ENCODE peak calls at places on chromosome 18, in nine cellular contexts. X is PC-3; M is heart right ventricle; Z is activated T-cell treated with anti-CD3 and anti-CD28 coated beads, Interleukin-2, amount 50 U/mL, for 72 hours; Q is activated CD8-positive, alpha-beta memory T cell treated with anti-CD3 and anti-CD28 coated beads, Interleukin-2, amount 10 ng/mL, durations not matched to agents 7 days and 5 days; F is lower lobe of right lung; O is stimulated activated naive CD8-positive, alpha-beta T cell treated with anti-CD3 and anti-CD28 coated beads, Interleukin-15, Interleukin-2, amounts not matched to agents 100 U/mL and 50 U/mL, for 24 hours; N is right cardiac atrium; L is left lung. C is an unnamed sample.

GRCh38 chr18:8800041-8800441 is 94.7 kb downstream of the MTCL1 start:
- ATAC-seq in X (no peak), M (no peak), Z (no peak), Q (no peak), F (no peak), O (no peak), N (peak), L (no peak), C (peak)

GRCh38 chr18:70250781-70251180 is 38.1 kb upstream of the SOCS6 start:
- ATAC-seq in X (no peak), M (no peak), Z (no peak), Q (no peak), F (no peak), O (no peak), N (no peak), L (no peak), C (no peak)

GRCh38 chr18:29651121-29651675 is 1391.3 kb downstream of the DSC3 start:
- ATAC-seq in X (no peak), M (no peak), Z (no peak), Q (no peak), F (no peak), O (no peak), N (no peak), L (no peak), C (no peak)

GRCh38 chr18:13273800-13274199 is 55.2 kb downstream of the LDLRAD4 start:
- ATAC-seq in X (no peak), M (no peak), Z (peak), Q (peak), F (no peak), O (peak), N (no peak), L (no peak), C (no peak)

GRCh38 chr18:44729631-44730101 is 49.0 kb downstream of the SETBP1 start:
- ATAC-seq in X (no peak), M (no peak), Z (peak), Q (peak), F (peak), O (peak), N (no peak), L (peak), C (no peak)

GRCh38 chr18:32040936-32041335 is 22.3 kb downstream of the RNF125 start:
- ATAC-seq in X (no peak), M (peak), Z (peak), Q (peak), F (peak), O (peak), N (no peak), L (no peak), C (no peak)

GRCh38 chr18:37322497-37323035 is 243.0 kb downstream of the CELF4 start:
- ATAC-seq in X (peak), M (peak), Z (peak), Q (peak), F (peak), O (no peak), N (peak), L (peak), C (peak)

GRCh38 chr18:59685501-59685900 is 11.7 kb downstream of the CCBE1 start:
- ATAC-seq in X (no peak), M (no peak), Z (no peak), Q (no peak), F (peak), O (no peak), N (no peak), L (no peak), C (peak)

GRCh38 chr18:51957001-51957400 is 383.0 kb upstream of the DCC start:
- ATAC-seq in X (no peak), M (no peak), Z (no peak), Q (no peak), F (no peak), O (no peak), N (no peak), L (no peak), C (no peak)

GRCh38 chr18:10122116-10122515 is 208.3 kb downstream of the VAPA start:
- ATAC-seq in X (peak), M (peak), Z (peak), Q (no peak), F (peak), O (no peak), N (peak), L (peak), C (peak)

GRCh38 chr18:11178951-11179549 is 29.7 kb upstream of the PIEZO2 start:
- ATAC-seq in X (no peak), M (peak), Z (no peak), Q (no peak), F (peak), O (no peak), N (peak), L (peak), C (peak)

GRCh38 chr18:35104391-35105051 is 63.3 kb downstream of the MAPRE2 start:
- ATAC-seq in X (no peak), M (no peak), Z (no peak), Q (no peak), F (no peak), O (no peak), N (no peak), L (no peak), C (no peak)

GRCh38 chr18:2893676-2894075 is 46.9 kb downstream of the EMILIN2 start:
- ATAC-seq in X (no peak), M (peak), Z (no peak), Q (no peak), F (no peak), O (no peak), N (no peak), L (no peak), C (no peak)

GRCh38 chr18:59065684-59066083 is 74.0 kb upstream of the SEC11C start:
- ATAC-seq in X (peak), M (no peak), Z (no peak), Q (no peak), F (no peak), O (no peak), N (no peak), L (no peak), C (no peak)

GRCh38 chr18:5885337-5885736 is 10.0 kb downstream of the TMEM200C start:
- ATAC-seq in X (no peak), M (no peak), Z (no peak), Q (no peak), F (no peak), O (no peak), N (no peak), L (no peak), C (no peak)

GRCh38 chr18:11902522-11903292 is 5.4 kb downstream of the MPPE1 start:
- ATAC-seq in X (peak), M (no peak), Z (no peak), Q (no peak), F (peak), O (no peak), N (no peak), L (peak), C (no peak)

GRCh38 chr18:22977847-22978701 is 44.9 kb downstream of the RBBP8 start:
- ATAC-seq in X (peak), M (no peak), Z (peak), Q (peak), F (peak), O (no peak), N (no peak), L (peak), C (no peak)

GRCh38 chr18:76367168-76367785 is 127.8 kb downstream of the ZNF516 start:
- ATAC-seq in X (no peak), M (peak), Z (no peak), Q (no peak), F (no peak), O (no peak), N (no peak), L (no peak), C (no peak)

GRCh38 chr18:62771494-62771893 is 56.2 kb downstream of the PHLPP1 start:
- ATAC-seq in X (no peak), M (no peak), Z (peak), Q (peak), F (no peak), O (peak), N (no peak), L (no peak), C (no peak)

GRCh38 chr18:34660572-34660971 is 49.5 kb upstream of the DTNA start:
- ATAC-seq in X (no peak), M (no peak), Z (no peak), Q (no peak), F (no peak), O (no peak), N (no peak), L (no peak), C (no peak)

GRCh38 chr18:11066038-11066437 is 83.3 kb downstream of the PIEZO2 start:
- ATAC-seq in X (no peak), M (no peak), Z (no peak), Q (no peak), F (no peak), O (no peak), N (no peak), L (no peak), C (no peak)

GRCh38 chr18:64668563-64668962 is 519.7 kb upstream of the LINC00305 start:
- ATAC-seq in X (peak), M (no peak), Z (no peak), Q (no peak), F (no peak), O (no peak), N (no peak), L (no peak), C (no peak)

GRCh38 chr18:36203360-36203895 is 16.1 kb downstream of the MOCOS start:
- ATAC-seq in X (no peak), M (no peak), Z (no peak), Q (no peak), F (no peak), O (no peak), N (no peak), L (no peak), C (no peak)

GRCh38 chr18:63511285-63511684 is 30.9 kb upstream of the SERPINB12 start:
- ATAC-seq in X (peak), M (no peak), Z (no peak), Q (peak), F (no peak), O (no peak), N (no peak), L (peak), C (no peak)

GRCh38 chr18:55900380-55900779 is 312.4 kb upstream of the TCF4 start:
- ATAC-seq in X (peak), M (no peak), Z (no peak), Q (no peak), F (no peak), O (no peak), N (no peak), L (no peak), C (no peak)

GRCh38 chr18:8788503-8789429 is 83.4 kb downstream of the MTCL1 start:
- ATAC-seq in X (no peak), M (peak), Z (no peak), Q (no peak), F (peak), O (no peak), N (no peak), L (peak), C (no peak)

GRCh38 chr18:58859935-58860334 is 4.7 kb upstream of the ZNF532 start:
- ATAC-seq in X (no peak), M (no peak), Z (no peak), Q (no peak), F (no peak), O (no peak), N (no peak), L (no peak), C (no peak)

GRCh38 chr18:63291278-63291677 is 28.3 kb downstream of the BCL2 start:
- ATAC-seq in X (no peak), M (peak), Z (peak), Q (no peak), F (no peak), O (no peak), N (no peak), L (no peak), C (no peak)

GRCh38 chr18:27225947-27226481 is 40.9 kb upstream of the CHST9 start:
- ATAC-seq in X (no peak), M (no peak), Z (no peak), Q (no peak), F (no peak), O (no peak), N (no peak), L (no peak), C (no peak)

GRCh38 chr18:58549814-58550339 is 79.0 kb downstream of the ALPK2 start:
- ATAC-seq in X (peak), M (no peak), Z (no peak), Q (no peak), F (peak), O (no peak), N (no peak), L (peak), C (no peak)

GRCh38 chr18:13446024-13446423 is 227.5 kb downstream of the LDLRAD4 start:
- ATAC-seq in X (no peak), M (no peak), Z (no peak), Q (no peak), F (no peak), O (peak), N (peak), L (no peak), C (no peak)

C was measured in gastroesophageal sphincter.